ENCODE peak calls at places on chromosomes 12 and 14, in six cellular contexts. One of them, this sample, is unnamed. For H3K27me3, the result is how much of the 10 kb centered on the place peaks cover.

GRCh38 chr12:45050331-45050750 is 558 bp downstream of the DBX2 start:
- DNase-seq in IMR-90: no peak
- DNase-seq in H1: no peak
- DNase-seq in mesendoderm: peak
- DNase-seq in H9: peak
- DNase-seq in mesenchymal stem cell: no peak
- DNase-seq in this sample: no peak

GRCh38 chr12:73159952-73160351 is 887.8 kb downstream of the TRHDE start:
- DNase-seq in IMR-90: no peak
- DNase-seq in H1: no peak
- DNase-seq in mesendoderm: no peak
- DNase-seq in H9: no peak
- DNase-seq in mesenchymal stem cell: no peak
- DNase-seq in this sample: no peak

GRCh38 chr12:95386056-95386455 is 87.9 kb upstream of the METAP2 start:
- DNase-seq in IMR-90: no peak
- DNase-seq in H1: no peak
- DNase-seq in mesendoderm: no peak
- DNase-seq in H9: no peak
- DNase-seq in mesenchymal stem cell: no peak
- DNase-seq in this sample: no peak

GRCh38 chr14:74912801-74913200 is 10.3 kb downstream of the RPS6KL1 start:
- DNase-seq in IMR-90: no peak
- DNase-seq in H1: no peak
- DNase-seq in mesendoderm: no peak
- DNase-seq in H9: no peak
- DNase-seq in mesenchymal stem cell: no peak
- DNase-seq in this sample: no peak

GRCh38 chr12:80268924-80269749 is 169.8 kb downstream of the OTOGL start:
- DNase-seq in IMR-90: peak
- DNase-seq in H1: no peak
- DNase-seq in mesendoderm: no peak
- DNase-seq in H9: no peak
- DNase-seq in mesenchymal stem cell: peak
- DNase-seq in this sample: no peak

GRCh38 chr14:92646952-92647461 is 101.4 kb downstream of the LGMN start:
- DNase-seq in IMR-90: peak
- DNase-seq in H1: no peak
- DNase-seq in mesendoderm: no peak
- DNase-seq in H9: no peak
- DNase-seq in mesenchymal stem cell: peak
- DNase-seq in this sample: no peak

GRCh38 chr12:102753802-102754201 is 163.2 kb downstream of the PAH start:
- DNase-seq in IMR-90: no peak
- DNase-seq in H1: no peak
- DNase-seq in mesendoderm: no peak
- DNase-seq in H9: no peak
- DNase-seq in mesenchymal stem cell: no peak
- DNase-seq in this sample: no peak

GRCh38 chr12:123165537-123165936 is 14.6 kb upstream of the PITPNM2 start:
- DNase-seq in IMR-90: no peak
- DNase-seq in H1: no peak
- DNase-seq in mesendoderm: no peak
- DNase-seq in H9: no peak
- DNase-seq in mesenchymal stem cell: no peak
- DNase-seq in this sample: no peak

GRCh38 chr14:90040411-90040810 is 21.4 kb upstream of the KCNK13 start:
- DNase-seq in IMR-90: no peak
- DNase-seq in H1: no peak
- DNase-seq in mesendoderm: no peak
- DNase-seq in H9: no peak
- DNase-seq in mesenchymal stem cell: no peak
- DNase-seq in this sample: no peak

GRCh38 chr12:112347521-112347920 is 34.7 kb downstream of the HECTD4 start:
- DNase-seq in IMR-90: peak
- DNase-seq in H1: no peak
- DNase-seq in mesendoderm: no peak
- DNase-seq in H9: no peak
- DNase-seq in mesenchymal stem cell: peak
- DNase-seq in this sample: no peak

GRCh38 chr12:122393822-122394221 is 28.6 kb downstream of the CLIP1 start:
- DNase-seq in IMR-90: no peak
- DNase-seq in H1: no peak
- DNase-seq in mesendoderm: no peak
- DNase-seq in H9: no peak
- DNase-seq in mesenchymal stem cell: no peak
- DNase-seq in this sample: no peak

GRCh38 chr12:116194935-116195431 is 82.5 kb downstream of the MED13L start:
- DNase-seq in IMR-90: no peak
- DNase-seq in H1: no peak
- DNase-seq in mesendoderm: peak
- DNase-seq in H9: no peak
- DNase-seq in mesenchymal stem cell: no peak
- DNase-seq in this sample: no peak

GRCh38 chr14:100692859-100693558 is 33.7 kb upstream of the DLK1 start:
- DNase-seq in IMR-90: peak
- DNase-seq in H1: peak
- DNase-seq in mesendoderm: peak
- DNase-seq in H9: no peak
- DNase-seq in mesenchymal stem cell: peak
- DNase-seq in this sample: no peak

GRCh38 chr12:114447274-114447716 is 41.4 kb upstream of the TBX5 start:
- DNase-seq in IMR-90: no peak
- DNase-seq in H1: no peak
- DNase-seq in mesendoderm: peak
- DNase-seq in H9: peak
- DNase-seq in mesenchymal stem cell: no peak
- DNase-seq in this sample: no peak

GRCh38 chr12:108317303-108318283 is 21.5 kb downstream of the CMKLR1 start:
- DNase-seq in IMR-90: no peak
- DNase-seq in H1: no peak
- DNase-seq in mesendoderm: no peak
- DNase-seq in H9: no peak
- DNase-seq in mesenchymal stem cell: no peak
- DNase-seq in this sample: no peak

GRCh38 chr14:98935921-98936320 is 336.1 kb downstream of the BCL11B start:
- DNase-seq in IMR-90: no peak
- DNase-seq in H1: no peak
- DNase-seq in mesendoderm: no peak
- DNase-seq in H9: no peak
- DNase-seq in mesenchymal stem cell: no peak
- DNase-seq in this sample: no peak

GRCh38 chr14:90523544-90523943 is 126.7 kb downstream of the CALM1 start:
- DNase-seq in IMR-90: peak
- DNase-seq in H1: no peak
- DNase-seq in mesendoderm: no peak
- DNase-seq in H9: no peak
- DNase-seq in mesenchymal stem cell: peak
- DNase-seq in this sample: no peak

GRCh38 chr12:12721251-12721689 is 4.1 kb downstream of the CDKN1B start:
- DNase-seq in IMR-90: no peak
- DNase-seq in H1: no peak
- DNase-seq in mesendoderm: no peak
- DNase-seq in H9: no peak
- DNase-seq in mesenchymal stem cell: no peak
- DNase-seq in this sample: no peak

GRCh38 chr12:11779286-11779685 is 129.8 kb downstream of the ETV6 start:
- DNase-seq in IMR-90: peak
- DNase-seq in H1: no peak
- DNase-seq in mesendoderm: no peak
- DNase-seq in H9: no peak
- DNase-seq in mesenchymal stem cell: peak
- DNase-seq in this sample: no peak

GRCh38 chr12:27785882-27786570 is 6.0 kb upstream of the MANSC4 start:
- DNase-seq in IMR-90: peak
- DNase-seq in H1: no peak
- DNase-seq in mesendoderm: peak
- DNase-seq in H9: no peak
- DNase-seq in mesenchymal stem cell: peak
- DNase-seq in this sample: no peak
- H2BK15ac ChIP-seq in IMR-90: peak
- H2BK15ac ChIP-seq in H1: no peak
- H2BK15ac ChIP-seq in mesendoderm: no peak
- H2BK15ac ChIP-seq in H9: no peak
- H2BK15ac ChIP-seq in mesenchymal stem cell: no peak
- H2BK15ac ChIP-seq in this sample: no peak

GRCh38 chr12:131388164-131388795 is 322.6 kb upstream of the SFSWAP start:
- DNase-seq in IMR-90: no peak
- DNase-seq in H1: no peak
- DNase-seq in mesendoderm: no peak
- DNase-seq in H9: no peak
- DNase-seq in mesenchymal stem cell: no peak
- DNase-seq in this sample: no peak

GRCh38 chr12:131390408-131391100 is 320.3 kb upstream of the SFSWAP start:
- DNase-seq in IMR-90: no peak
- DNase-seq in H1: peak
- DNase-seq in mesendoderm: peak
- DNase-seq in H9: peak
- DNase-seq in mesenchymal stem cell: no peak
- DNase-seq in this sample: peak

GRCh38 chr12:131391399-131391798 is 319.5 kb upstream of the SFSWAP start:
- DNase-seq in IMR-90: no peak
- DNase-seq in H1: no peak
- DNase-seq in mesendoderm: no peak
- DNase-seq in H9: no peak
- DNase-seq in mesenchymal stem cell: no peak
- DNase-seq in this sample: no peak

GRCh38 chr12:131387281-131388163 is 323.4 kb upstream of the SFSWAP start:
- DNase-seq in IMR-90: no peak
- DNase-seq in H1: no peak
- DNase-seq in mesendoderm: no peak
- DNase-seq in H9: no peak
- DNase-seq in mesenchymal stem cell: no peak
- DNase-seq in this sample: no peak

GRCh38 chr12:131389051-131390013 is 321.6 kb upstream of the SFSWAP start:
- DNase-seq in IMR-90: no peak
- DNase-seq in H1: no peak
- DNase-seq in mesendoderm: no peak
- DNase-seq in H9: no peak
- DNase-seq in mesenchymal stem cell: no peak
- DNase-seq in this sample: no peak
- H3K27me3 ChIP-seq in IMR-90: under half
- H3K27me3 ChIP-seq in H1: under half
- H3K27me3 ChIP-seq in mesendoderm: under half
- H3K27me3 ChIP-seq in H9: under half
- H3K27me3 ChIP-seq in mesenchymal stem cell: under half
- H3K27me3 ChIP-seq in this sample: under half

GRCh38 chr14:69858801-69859200 is 20.4 kb upstream of the SMOC1 start:
- DNase-seq in IMR-90: no peak
- DNase-seq in H1: no peak
- DNase-seq in mesendoderm: no peak
- DNase-seq in H9: no peak
- DNase-seq in mesenchymal stem cell: no peak
- DNase-seq in this sample: no peak
- H2BK15ac ChIP-seq in IMR-90: no peak
- H2BK15ac ChIP-seq in H1: no peak
- H2BK15ac ChIP-seq in mesendoderm: no peak
- H2BK15ac ChIP-seq in H9: no peak
- H2BK15ac ChIP-seq in mesenchymal stem cell: no peak
- H2BK15ac ChIP-seq in this sample: no peak

GRCh38 chr14:104390221-104390931 is 189.2 kb upstream of the C14orf180 start:
- DNase-seq in IMR-90: no peak
- DNase-seq in H1: no peak
- DNase-seq in mesendoderm: no peak
- DNase-seq in H9: peak
- DNase-seq in mesenchymal stem cell: no peak
- DNase-seq in this sample: no peak
- H3K27me3 ChIP-seq in IMR-90: under half
- H3K27me3 ChIP-seq in H1: under half
- H3K27me3 ChIP-seq in mesendoderm: under half
- H3K27me3 ChIP-seq in H9: under half
- H3K27me3 ChIP-seq in mesenchymal stem cell: under half
- H3K27me3 ChIP-seq in this sample: under half

DNA sequence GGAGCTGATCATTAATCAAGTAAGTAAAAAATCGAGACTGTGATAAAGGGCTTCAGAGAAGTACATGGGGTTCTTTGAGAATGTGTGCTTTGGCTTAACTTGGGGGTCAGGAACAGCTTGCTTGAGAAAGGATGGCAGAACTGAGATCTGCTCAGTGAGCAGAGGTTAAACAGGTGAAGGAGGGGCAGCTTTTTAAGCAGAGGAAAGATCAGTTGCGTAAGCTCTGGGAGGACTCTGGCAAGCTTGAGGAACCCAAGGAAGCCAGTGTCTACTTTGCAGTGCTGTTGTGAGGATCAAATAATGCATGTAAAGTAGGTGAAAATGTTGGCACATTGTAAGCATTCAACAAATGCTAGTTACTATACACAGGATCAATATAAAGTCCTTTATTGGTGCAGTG is 30.6 kb downstream of the WIF1 start:
- DNase-seq in IMR-90: no peak
- DNase-seq in H1: no peak
- DNase-seq in mesendoderm: no peak
- DNase-seq in H9: no peak
- DNase-seq in mesenchymal stem cell: no peak
- DNase-seq in this sample: no peak
- H2BK15ac ChIP-seq in IMR-90: no peak
- H2BK15ac ChIP-seq in H1: no peak
- H2BK15ac ChIP-seq in mesendoderm: no peak
- H2BK15ac ChIP-seq in H9: no peak
- H2BK15ac ChIP-seq in mesenchymal stem cell: no peak
- H2BK15ac ChIP-seq in this sample: no peak

GRCh38 chr14:22497671-22498093 is 91.3 kb downstream of the DAD1 start:
- DNase-seq in IMR-90: no peak
- DNase-seq in H1: no peak
- DNase-seq in mesendoderm: no peak
- DNase-seq in H9: no peak
- DNase-seq in mesenchymal stem cell: no peak
- DNase-seq in this sample: no peak

GRCh38 chr14:22493753-22494152 is 95.3 kb downstream of the DAD1 start:
- DNase-seq in IMR-90: no peak
- DNase-seq in H1: no peak
- DNase-seq in mesendoderm: no peak
- DNase-seq in H9: no peak
- DNase-seq in mesenchymal stem cell: no peak
- DNase-seq in this sample: no peak

GRCh38 chr14:22500525-22500924 is 88.5 kb downstream of the DAD1 start:
- DNase-seq in IMR-90: no peak
- DNase-seq in H1: no peak
- DNase-seq in mesendoderm: no peak
- DNase-seq in H9: no peak
- DNase-seq in mesenchymal stem cell: no peak
- DNase-seq in this sample: no peak

GRCh38 chr14:22494486-22495135 is 94.4 kb downstream of the DAD1 start:
- DNase-seq in IMR-90: no peak
- DNase-seq in H1: no peak
- DNase-seq in mesendoderm: no peak
- DNase-seq in H9: no peak
- DNase-seq in mesenchymal stem cell: no peak
- DNase-seq in this sample: no peak

GRCh38 chr14:22497144-22497423 is 91.9 kb downstream of the DAD1 start:
- DNase-seq in IMR-90: no peak
- DNase-seq in H1: no peak
- DNase-seq in mesendoderm: no peak
- DNase-seq in H9: no peak
- DNase-seq in mesenchymal stem cell: no peak
- DNase-seq in this sample: no peak
- H3K27me3 ChIP-seq in IMR-90: under half
- H3K27me3 ChIP-seq in H1: under half
- H3K27me3 ChIP-seq in mesendoderm: under half
- H3K27me3 ChIP-seq in H9: under half
- H3K27me3 ChIP-seq in mesenchymal stem cell: under half
- H3K27me3 ChIP-seq in this sample: under half